ENCODE peak calls at places on chromosomes 4 and X, in four cellular contexts. G is NCI-H187, J is GM12878, P is GM23338. V is an unnamed sample.

GRCh38 chrX:24298191-24298590 is 15.7 kb downstream of the SUPT20HL2 start:
- DNase-seq in G (no peak), J (no peak), P (no peak), V (no peak)

GRCh38 chrX:46770817-46771163 is 11.9 kb upstream of the SLC9A7 start:
- DNase-seq in G (no peak), J (no peak), P (no peak), V (no peak)

GRCh38 chrX:54067741-54068140 is 23.5 kb upstream of the PHF8 start:
- DNase-seq in G (no peak), J (no peak), P (no peak), V (no peak)

GRCh38 chrX:63506320-63506719 is 155.2 kb upstream of the SPIN4 start:
- DNase-seq in G (no peak), J (no peak), P (peak), V (peak)

GRCh38 chr4:2248821-2249261 is 6.9 kb upstream of the HAUS3 start:
- DNase-seq in G (no peak), J (no peak), P (no peak), V (no peak)

GRCh38 chrX:75522565-75523411 is at the start of gene ZDHHC15:
- DNase-seq in G (no peak), J (peak), P (peak), V (peak)

GRCh38 chr4:146029939-146030710 is 91.5 kb upstream of the ZNF827 start:
- DNase-seq in G (no peak), J (peak), P (peak), V (no peak)

GRCh38 chr4:188008377-188008776 is 12.8 kb downstream of the ZFP42 start:
- DNase-seq in G (no peak), J (no peak), P (no peak), V (no peak)

GRCh38 chr4:169015237-169015636 is 5.2 kb upstream of the CBR4 start:
- DNase-seq in G (no peak), J (no peak), P (peak), V (no peak)

GRCh38 chr4:157447195-157447594 is 226.7 kb downstream of the GRIA2 start:
- DNase-seq in G (no peak), J (no peak), P (no peak), V (no peak)

GRCh38 chr4:155906554-155907247 is 3.2 kb downstream of the TDO2 start:
- DNase-seq in G (peak), J (no peak), P (no peak), V (no peak)

GRCh38 chr4:97367878-97368277 is 775.4 kb downstream of the STPG2 start:
- DNase-seq in G (no peak), J (no peak), P (no peak), V (no peak)

GRCh38 chr4:26069218-26069617 is 155.2 kb downstream of the SMIM20 start:
- DNase-seq in G (peak), J (no peak), P (peak), V (no peak)

GRCh38 chrX:132077912-132078311 is 49.9 kb downstream of the FRMD7 start:
- DNase-seq in G (no peak), J (no peak), P (no peak), V (no peak)

GRCh38 chr4:7206385-7206784 is 14.0 kb downstream of the SORCS2 start:
- DNase-seq in G (no peak), J (no peak), P (no peak), V (no peak)

GRCh38 chr4:40228497-40229365 is 31.9 kb downstream of the RHOH start:
- DNase-seq in G (no peak), J (peak), P (peak), V (no peak)

GRCh38 chrX:119655125-119655524 is 37.8 kb downstream of the SEPTIN6 start:
- DNase-seq in G (no peak), J (no peak), P (no peak), V (no peak)

GRCh38 chr4:115272585-115272984 is 159.2 kb upstream of the NDST4 start:
- DNase-seq in G (no peak), J (no peak), P (no peak), V (no peak)

GRCh38 chr4:27176400-27176799 is 315.8 kb downstream of the STIM2 start:
- DNase-seq in G (no peak), J (no peak), P (peak), V (no peak)

V was measured in NCI-H1436 treated with DMSO at 0.1 percent for 48 hours.